ENCODE peak calls at places on chromosome 10, in eight cellular contexts. Y, F, Q, I, P, E, U and S are unnamed samples.

GRCh38 chr10:129193148-129193547 is 273.9 kb upstream of the MGMT start:
- DNase-seq in U (no peak), F (no peak), Y (no peak), E (no peak), I (peak), P (peak), Q (peak), S (no peak)

GRCh38 chr10:93921338-93921737 is 27.6 kb downstream of the SLC35G1 start:
- DNase-seq in P (no peak), Y (no peak), I (no peak), U (no peak), Q (no peak), F (no peak), E (no peak), S (no peak)

GRCh38 chr10:77737608-77738007 is 100.0 kb upstream of the KCNMA1 start:
- DNase-seq in I (no peak), E (no peak), P (no peak), Y (peak), F (no peak), Q (peak), U (no peak), S (peak)

GRCh38 chr10:16105082-16105481 is 244.8 kb upstream of the MINDY3 start:
- DNase-seq in Q (no peak), P (no peak), Y (no peak), I (no peak), U (no peak), F (no peak), E (no peak), S (no peak)

GRCh38 chr10:57679916-57680315 is 587.8 kb downstream of the IPMK start:
- DNase-seq in I (no peak), P (no peak), F (no peak), Y (no peak), Q (no peak), E (no peak), U (no peak), S (no peak)

GRCh38 chr10:14409856-14410458 is 79.2 kb upstream of the FRMD4A start:
- DNase-seq in I (no peak), E (no peak), F (no peak), P (no peak), Q (no peak), Y (no peak), U (no peak), S (no peak)

GRCh38 chr10:13276749-13277394 is 23.0 kb downstream of the PHYH start:
- DNase-seq in Y (peak), U (no peak), E (no peak), I (no peak), Q (no peak), P (no peak), F (no peak), S (peak)

GRCh38 chr10:86287966-86288579 is 78.5 kb downstream of the GRID1 start:
- DNase-seq in P (peak), F (no peak), E (no peak), Y (no peak), U (no peak), Q (no peak), I (no peak), S (no peak)

GRCh38 chr10:26368463-26368862 is 69.7 kb upstream of the APBB1IP start:
- DNase-seq in U (no peak), F (no peak), E (no peak), I (no peak), Y (no peak), P (no peak), Q (no peak), S (no peak)

GRCh38 chr10:102595293-102595692 is 49.0 kb upstream of the TRIM8 start:
- DNase-seq in Y (no peak), Q (no peak), E (no peak), P (peak), F (no peak), I (no peak), U (no peak), S (no peak)

GRCh38 chr10:34830527-34830926 is 15.4 kb upstream of the PARD3 start:
- DNase-seq in U (no peak), F (no peak), Q (no peak), Y (no peak), I (no peak), P (no peak), E (no peak), S (no peak)

GRCh38 chr10:88565072-88565471 is 18.0 kb downstream of the RNLS start:
- DNase-seq in U (no peak), F (no peak), I (no peak), P (no peak), E (peak), Y (peak), Q (peak), S (no peak)

GRCh38 chr10:7119325-7120015 is 291.4 kb downstream of the SFMBT2 start:
- DNase-seq in Q (no peak), U (no peak), P (no peak), I (no peak), Y (no peak), F (no peak), E (no peak), S (no peak)

GRCh38 chr10:5551531-5552375 is 27.0 kb downstream of the CALML3 start:
- DNase-seq in Y (no peak), U (no peak), I (peak), Q (peak), E (no peak), P (peak), F (no peak), S (no peak)